ENCODE peak calls at places on chromosomes 6 and 20, in seven cellular contexts. One of them, this sample, is unnamed.

GRCh38 chr6:44166591-44167184 is 8.1 kb downstream of the CAPN11 start:
- DNase-seq in activated gamma-delta T cell treated with Interleukin-2 at 50 U/mL for 16 hours: no peak
- DNase-seq in RWPE1: no peak
- DNase-seq in anterior cingulate cortex: no peak
- DNase-seq in stimulated activated CD4-positive, alpha-beta T cell treated with anti-CD3 and anti-CD28 coated beads, Interleukin-12 subunit alpha, Interleukin-12 subunit beta, amount 100 ng/mL, for 4 hours: no peak
- DNase-seq in putamen: no peak
- DNase-seq in dermis microvascular lymphatic vessel endothelial cell: no peak
- DNase-seq in this sample: no peak

GRCh38 chr6:129748212-129748900 is 38.4 kb upstream of the ARHGAP18 start:
- DNase-seq in RWPE1: peak; percentile 77
- DNase-seq in activated gamma-delta T cell treated with Interleukin-2 at 50 U/mL for 16 hours: peak; percentile 36
- DNase-seq in anterior cingulate cortex: no peak
- DNase-seq in stimulated activated CD4-positive, alpha-beta T cell treated with anti-CD3 and anti-CD28 coated beads, Interleukin-12 subunit alpha, Interleukin-12 subunit beta, amount 100 ng/mL, for 4 hours: peak; percentile 30
- DNase-seq in dermis microvascular lymphatic vessel endothelial cell: no peak
- DNase-seq in putamen: no peak
- DNase-seq in this sample: peak; percentile 69

GRCh38 chr20:1327827-1328679 is 886 bp downstream of the SDCBP2 start:
- DNase-seq in dermis microvascular lymphatic vessel endothelial cell: no peak
- DNase-seq in putamen: no peak
- DNase-seq in RWPE1: no peak
- DNase-seq in activated gamma-delta T cell treated with Interleukin-2 at 50 U/mL for 16 hours: no peak
- DNase-seq in anterior cingulate cortex: no peak
- DNase-seq in stimulated activated CD4-positive, alpha-beta T cell treated with anti-CD3 and anti-CD28 coated beads, Interleukin-12 subunit alpha, Interleukin-12 subunit beta, amount 100 ng/mL, for 4 hours: no peak
- DNase-seq in this sample: no peak

GRCh38 chr20:50172347-50173013 is 18.1 kb upstream of the CEBPB start:
- DNase-seq in activated gamma-delta T cell treated with Interleukin-2 at 50 U/mL for 16 hours: no peak
- DNase-seq in anterior cingulate cortex: no peak
- DNase-seq in RWPE1: peak; percentile 91
- DNase-seq in dermis microvascular lymphatic vessel endothelial cell: peak; percentile 58
- DNase-seq in putamen: no peak
- DNase-seq in stimulated activated CD4-positive, alpha-beta T cell treated with anti-CD3 and anti-CD28 coated beads, Interleukin-12 subunit alpha, Interleukin-12 subunit beta, amount 100 ng/mL, for 4 hours: no peak
- DNase-seq in this sample: no peak

GRCh38 chr6:80641591-80641990 is 535.1 kb downstream of the BCKDHB start:
- DNase-seq in RWPE1: no peak
- DNase-seq in stimulated activated CD4-positive, alpha-beta T cell treated with anti-CD3 and anti-CD28 coated beads, Interleukin-12 subunit alpha, Interleukin-12 subunit beta, amount 100 ng/mL, for 4 hours: no peak
- DNase-seq in dermis microvascular lymphatic vessel endothelial cell: no peak
- DNase-seq in anterior cingulate cortex: no peak
- DNase-seq in putamen: no peak
- DNase-seq in activated gamma-delta T cell treated with Interleukin-2 at 50 U/mL for 16 hours: no peak
- DNase-seq in this sample: no peak

GRCh38 chr6:1445650-1446645 is 56.6 kb downstream of the FOXF2 start:
- DNase-seq in RWPE1: no peak
- DNase-seq in dermis microvascular lymphatic vessel endothelial cell: no peak
- DNase-seq in anterior cingulate cortex: no peak
- DNase-seq in stimulated activated CD4-positive, alpha-beta T cell treated with anti-CD3 and anti-CD28 coated beads, Interleukin-12 subunit alpha, Interleukin-12 subunit beta, amount 100 ng/mL, for 4 hours: no peak
- DNase-seq in activated gamma-delta T cell treated with Interleukin-2 at 50 U/mL for 16 hours: no peak
- DNase-seq in putamen: no peak
- DNase-seq in this sample: no peak

GRCh38 chr6:46882622-46883021 is 39.1 kb downstream of the ADGRF5 start:
- DNase-seq in dermis microvascular lymphatic vessel endothelial cell: no peak
- DNase-seq in anterior cingulate cortex: no peak
- DNase-seq in putamen: no peak
- DNase-seq in activated gamma-delta T cell treated with Interleukin-2 at 50 U/mL for 16 hours: no peak
- DNase-seq in RWPE1: no peak
- DNase-seq in stimulated activated CD4-positive, alpha-beta T cell treated with anti-CD3 and anti-CD28 coated beads, Interleukin-12 subunit alpha, Interleukin-12 subunit beta, amount 100 ng/mL, for 4 hours: no peak
- DNase-seq in this sample: no peak

GRCh38 chr6:11729083-11729482 is 49.5 kb downstream of the ADTRP start:
- DNase-seq in anterior cingulate cortex: no peak
- DNase-seq in activated gamma-delta T cell treated with Interleukin-2 at 50 U/mL for 16 hours: no peak
- DNase-seq in putamen: no peak
- DNase-seq in RWPE1: no peak
- DNase-seq in stimulated activated CD4-positive, alpha-beta T cell treated with anti-CD3 and anti-CD28 coated beads, Interleukin-12 subunit alpha, Interleukin-12 subunit beta, amount 100 ng/mL, for 4 hours: no peak
- DNase-seq in dermis microvascular lymphatic vessel endothelial cell: no peak
- DNase-seq in this sample: no peak

GRCh38 chr6:91376686-91377085 is 789.8 kb upstream of the MAP3K7 start:
- DNase-seq in anterior cingulate cortex: no peak
- DNase-seq in putamen: no peak
- DNase-seq in RWPE1: no peak
- DNase-seq in dermis microvascular lymphatic vessel endothelial cell: no peak
- DNase-seq in activated gamma-delta T cell treated with Interleukin-2 at 50 U/mL for 16 hours: no peak
- DNase-seq in stimulated activated CD4-positive, alpha-beta T cell treated with anti-CD3 and anti-CD28 coated beads, Interleukin-12 subunit alpha, Interleukin-12 subunit beta, amount 100 ng/mL, for 4 hours: no peak
- DNase-seq in this sample: no peak

GRCh38 chr20:31720486-31721407 is 1.9 kb downstream of the BCL2L1 start:
- DNase-seq in dermis microvascular lymphatic vessel endothelial cell: no peak
- DNase-seq in RWPE1: no peak
- DNase-seq in stimulated activated CD4-positive, alpha-beta T cell treated with anti-CD3 and anti-CD28 coated beads, Interleukin-12 subunit alpha, Interleukin-12 subunit beta, amount 100 ng/mL, for 4 hours: no peak
- DNase-seq in activated gamma-delta T cell treated with Interleukin-2 at 50 U/mL for 16 hours: peak; percentile 20
- DNase-seq in putamen: no peak
- DNase-seq in anterior cingulate cortex: no peak
- DNase-seq in this sample: no peak

This sample was measured in B cell.